ENCODE peak calls at places on chromosomes 5 and 9, in four cellular contexts. V, X, Q and K are unnamed samples.

GRCh38 chr9:22425551-22425950 is 21.1 kb upstream of the DMRTA1 start:
- DNase-seq in V (no peak), X (no peak), Q (no peak), K (no peak)

GRCh38 chr5:72695659-72696058 is 120.8 kb upstream of the TNPO1 start:
- DNase-seq in V (no peak), X (no peak), Q (no peak), K (no peak)

GRCh38 chr9:87950765-87951488 is 23.4 kb downstream of the CDK20 start:
- DNase-seq in V (peak), X (no peak), Q (peak), K (peak)

GRCh38 chr5:88884435-88884877 is 1.5 kb upstream of the MEF2C start:
- DNase-seq in V (peak), X (no peak), Q (no peak), K (peak)

GRCh38 chr9:124281934-124282351 is 24.2 kb downstream of the NEK6 start:
- DNase-seq in V (no peak), X (no peak), Q (no peak), K (no peak)

GRCh38 chr5:86999951-87000350 is 267.7 kb upstream of the RASA1 start:
- DNase-seq in V (no peak), X (no peak), Q (no peak), K (no peak)

GRCh38 chr5:119300311-119300670 is 55.5 kb upstream of the TNFAIP8 start:
- DNase-seq in V (no peak), X (no peak), Q (no peak), K (no peak)

GRCh38 chr9:93642961-93643360 is 66.6 kb downstream of the PHF2 start:
- DNase-seq in V (no peak), X (no peak), Q (no peak), K (peak)

GRCh38 chr9:90907790-90908189 is 106.2 kb downstream of the SYK start:
- DNase-seq in V (no peak), X (no peak), Q (no peak), K (no peak)

GRCh38 chr5:180313677-180314076 is 21.8 kb upstream of the MAPK9 start:
- DNase-seq in V (peak), X (no peak), Q (peak), K (peak)